ENCODE peak calls at places on chromosomes 12 and 14, in six cellular contexts. One of them, this sample, is unnamed.

GRCh38 chr12:101566318-101566717 is 28.5 kb upstream of the MYBPC1 start:
- DNase-seq in cardiac fibroblast: no peak
- DNase-seq in heart left ventricle: no peak
- DNase-seq in tibial artery: no peak
- DNase-seq in HFF-Myc: no peak
- DNase-seq in upper lobe of right lung: no peak
- DNase-seq in this sample: no peak

GRCh38 chr14:94180655-94181271 is 6.6 kb downstream of the PPP4R4 start:
- DNase-seq in cardiac fibroblast: peak; percentile 58
- DNase-seq in heart left ventricle: no peak
- DNase-seq in tibial artery: no peak
- DNase-seq in HFF-Myc: peak; percentile 15
- DNase-seq in upper lobe of right lung: no peak
- DNase-seq in this sample: no peak

GRCh38 chr12:71661977-71662522 is 1.6 kb downstream of the ZFC3H1 start:
- DNase-seq in cardiac fibroblast: peak; percentile 56
- DNase-seq in heart left ventricle: no peak
- DNase-seq in tibial artery: no peak
- DNase-seq in HFF-Myc: no peak
- DNase-seq in upper lobe of right lung: no peak
- DNase-seq in this sample: no peak

GRCh38 chr12:109736552-109737108 is 23.0 kb downstream of the FAM222A start:
- DNase-seq in cardiac fibroblast: peak; percentile 57
- DNase-seq in heart left ventricle: peak; percentile 42
- DNase-seq in tibial artery: peak; percentile 58
- DNase-seq in HFF-Myc: peak; percentile 22
- DNase-seq in upper lobe of right lung: peak; percentile 65
- DNase-seq in this sample: no peak

GRCh38 chr12:107634530-107634929 is 51.1 kb upstream of the PWP1 start:
- DNase-seq in cardiac fibroblast: peak; percentile 39
- DNase-seq in heart left ventricle: no peak
- DNase-seq in tibial artery: no peak
- DNase-seq in HFF-Myc: no peak
- DNase-seq in upper lobe of right lung: no peak
- DNase-seq in this sample: no peak

GRCh38 chr14:96225745-96226151 is 21.1 kb downstream of the BDKRB2 start:
- DNase-seq in cardiac fibroblast: no peak
- DNase-seq in heart left ventricle: peak; percentile 39
- DNase-seq in tibial artery: no peak
- DNase-seq in HFF-Myc: peak; percentile 45
- DNase-seq in upper lobe of right lung: peak; percentile 63
- DNase-seq in this sample: peak; percentile 44

GRCh38 chr14:53900499-53900898 is 56.1 kb downstream of the BMP4 start:
- DNase-seq in cardiac fibroblast: no peak
- DNase-seq in heart left ventricle: peak; percentile 34
- DNase-seq in tibial artery: peak; percentile 69
- DNase-seq in HFF-Myc: no peak
- DNase-seq in upper lobe of right lung: no peak
- DNase-seq in this sample: no peak

GRCh38 chr14:58249611-58250010 is 5.0 kb downstream of the PSMA3 start:
- DNase-seq in cardiac fibroblast: no peak
- DNase-seq in heart left ventricle: no peak
- DNase-seq in tibial artery: no peak
- DNase-seq in HFF-Myc: no peak
- DNase-seq in upper lobe of right lung: no peak
- DNase-seq in this sample: no peak

GRCh38 chr14:69561893-69562292 is 12.8 kb downstream of the CCDC177 start:
- DNase-seq in cardiac fibroblast: no peak
- DNase-seq in heart left ventricle: no peak
- DNase-seq in tibial artery: no peak
- DNase-seq in HFF-Myc: no peak
- DNase-seq in upper lobe of right lung: no peak
- DNase-seq in this sample: no peak

GRCh38 chr12:774051-774614 is 21.8 kb downstream of the WNK1 start:
- DNase-seq in cardiac fibroblast: no peak
- DNase-seq in heart left ventricle: no peak
- DNase-seq in tibial artery: no peak
- DNase-seq in HFF-Myc: no peak
- DNase-seq in upper lobe of right lung: no peak
- DNase-seq in this sample: no peak
- TF ChIP-seq CTCF in cardiac fibroblast: no peak
- TF ChIP-seq CTCF in heart left ventricle: no peak
- TF ChIP-seq CTCF in tibial artery: no peak
- TF ChIP-seq CTCF in HFF-Myc: no peak
- TF ChIP-seq CTCF in upper lobe of right lung: no peak
- TF ChIP-seq CTCF in this sample: no peak

GRCh38 chr12:93852067-93852466 is 174.9 kb downstream of the CRADD start:
- DNase-seq in cardiac fibroblast: no peak
- DNase-seq in heart left ventricle: no peak
- DNase-seq in tibial artery: no peak
- DNase-seq in HFF-Myc: no peak
- DNase-seq in upper lobe of right lung: no peak
- DNase-seq in this sample: no peak
- H3K4me3 ChIP-seq in cardiac fibroblast: no peak overlapping the region
- H3K4me3 ChIP-seq in heart left ventricle: no peak overlapping the region
- H3K4me3 ChIP-seq in tibial artery: no peak overlapping the region
- H3K4me3 ChIP-seq in HFF-Myc: no peak overlapping the region
- H3K4me3 ChIP-seq in upper lobe of right lung: no peak overlapping the region
- H3K4me3 ChIP-seq in this sample: no peak overlapping the region

DNA sequence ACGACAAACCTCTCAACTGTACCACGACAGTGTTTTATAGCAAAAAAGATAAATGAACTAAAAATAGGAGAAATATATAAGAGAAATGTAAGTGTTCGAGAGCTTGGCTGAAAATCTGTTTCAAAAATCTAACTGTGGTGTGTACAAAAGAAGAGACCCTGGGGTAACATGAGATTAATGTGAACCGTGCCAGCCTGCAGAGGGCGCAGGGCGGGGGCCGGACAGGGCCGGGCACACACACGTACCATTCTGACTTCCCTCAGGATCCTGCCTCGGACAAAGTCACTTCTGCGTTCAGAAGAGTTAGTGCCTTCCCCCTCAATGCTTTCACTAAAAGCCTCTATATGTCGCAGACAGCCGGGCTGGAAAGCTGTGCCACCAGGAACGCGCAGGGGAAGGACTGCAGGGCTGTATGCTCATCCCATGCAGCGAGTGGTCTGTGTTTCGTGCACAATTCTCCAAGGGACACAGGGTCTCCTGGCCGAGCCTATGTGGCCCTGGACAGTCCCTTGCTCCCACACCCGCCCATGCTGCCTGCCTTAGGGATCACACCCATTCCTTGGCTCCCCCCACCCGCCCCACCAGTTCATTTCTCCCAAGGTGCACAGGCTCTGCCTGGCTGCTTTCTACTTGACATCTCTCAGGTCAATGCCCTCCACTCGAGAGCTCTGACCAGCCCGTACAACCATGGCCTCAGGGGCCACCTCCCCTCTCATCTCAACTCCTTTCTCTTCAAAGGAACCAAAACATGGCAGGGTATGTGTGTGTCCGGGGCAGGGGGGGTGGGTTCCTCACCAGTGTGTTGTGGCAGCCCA is 8.5 kb downstream of the CDCA4 start:
- DNase-seq in cardiac fibroblast: no peak
- DNase-seq in heart left ventricle: no peak
- DNase-seq in tibial artery: no peak
- DNase-seq in HFF-Myc: no peak
- DNase-seq in upper lobe of right lung: no peak
- DNase-seq in this sample: no peak
- TF ChIP-seq CTCF in cardiac fibroblast: peak; percentile 12
- TF ChIP-seq CTCF in heart left ventricle: peak; percentile 40
- TF ChIP-seq CTCF in tibial artery: peak; percentile 33
- TF ChIP-seq CTCF in HFF-Myc: peak; percentile 23
- TF ChIP-seq CTCF in upper lobe of right lung: peak; percentile 45
- TF ChIP-seq CTCF in this sample: peak; percentile 39

DNA sequence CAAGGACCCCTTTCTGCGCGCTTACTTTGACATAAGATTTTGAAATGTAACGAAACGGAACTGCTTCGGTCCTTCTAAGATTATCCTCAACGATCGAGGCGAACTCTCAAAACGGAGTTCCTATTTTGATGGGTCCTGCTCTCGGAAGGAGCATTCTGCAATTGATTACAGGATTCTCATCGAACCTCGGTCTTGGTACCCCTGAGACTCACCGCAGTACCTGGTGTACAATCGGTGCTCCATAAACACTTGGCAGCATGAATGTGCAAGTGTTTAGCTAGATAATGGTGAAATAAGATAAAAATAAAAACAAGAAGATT is 530 bp upstream of the NEMF start:
- DNase-seq in cardiac fibroblast: no peak
- DNase-seq in heart left ventricle: no peak
- DNase-seq in tibial artery: no peak
- DNase-seq in HFF-Myc: no peak
- DNase-seq in upper lobe of right lung: no peak
- DNase-seq in this sample: no peak
- H3K4me3 ChIP-seq in cardiac fibroblast: peak overlapping the region; percentile 81
- H3K4me3 ChIP-seq in heart left ventricle: peak overlapping the region; percentile 75
- H3K4me3 ChIP-seq in tibial artery: peak overlapping the region; percentile 75
- H3K4me3 ChIP-seq in HFF-Myc: peak overlapping the region; percentile 98
- H3K4me3 ChIP-seq in upper lobe of right lung: peak overlapping the region; percentile 91
- H3K4me3 ChIP-seq in this sample: peak overlapping the region; percentile 88

DNA sequence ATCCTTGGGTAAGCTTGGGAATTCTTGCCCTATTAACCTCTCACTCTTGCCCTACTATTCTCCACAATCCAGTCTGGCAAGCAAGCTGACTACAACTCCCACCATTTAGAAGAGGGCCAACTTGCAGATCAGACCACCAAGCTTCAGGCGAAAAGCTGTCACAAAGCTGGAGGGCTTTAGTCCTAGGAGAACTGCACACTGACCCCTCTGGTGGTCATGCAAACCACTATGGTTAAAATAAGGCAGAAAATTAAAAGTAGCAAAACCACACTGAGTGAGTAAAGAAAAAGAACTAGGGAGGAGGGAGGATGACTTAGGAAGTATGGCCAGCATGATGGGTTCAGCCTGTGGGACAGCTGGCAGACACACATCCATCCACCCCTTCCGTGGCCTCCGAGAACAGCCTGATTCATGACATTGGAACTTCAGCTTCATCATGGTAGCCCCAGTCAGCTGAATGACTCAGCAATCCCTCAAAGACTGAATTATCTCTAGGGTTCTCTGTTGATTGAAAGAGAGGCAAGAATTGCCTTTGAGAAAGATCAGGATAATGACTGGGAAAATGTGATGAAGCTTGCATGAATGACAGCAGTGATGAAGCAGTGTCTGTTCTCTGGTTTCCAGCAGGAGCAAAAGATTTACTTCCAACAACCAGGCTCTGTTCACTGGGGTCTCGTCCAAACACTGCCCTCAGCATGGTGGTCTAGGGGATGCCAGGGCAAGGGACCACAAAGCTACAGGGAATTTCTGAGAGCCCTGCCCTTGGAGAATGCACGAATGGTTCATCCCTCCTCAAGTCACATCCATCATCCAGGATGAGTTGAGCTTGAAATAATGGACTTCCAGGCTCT is 24.4 kb downstream of the PITPNM2 start:
- DNase-seq in cardiac fibroblast: peak; percentile 99
- DNase-seq in heart left ventricle: peak; percentile 84
- DNase-seq in tibial artery: peak; percentile 82
- DNase-seq in HFF-Myc: peak; percentile 75
- DNase-seq in upper lobe of right lung: no peak
- DNase-seq in this sample: peak; percentile 92
- TF ChIP-seq CTCF in cardiac fibroblast: peak; percentile 41
- TF ChIP-seq CTCF in heart left ventricle: peak; percentile 10
- TF ChIP-seq CTCF in tibial artery: no peak
- TF ChIP-seq CTCF in HFF-Myc: peak; percentile 33
- TF ChIP-seq CTCF in upper lobe of right lung: no peak
- TF ChIP-seq CTCF in this sample: peak; percentile 55

GRCh38 chr12:98895086-98895651 is 250.1 kb downstream of the APAF1 start:
- DNase-seq in cardiac fibroblast: no peak
- DNase-seq in heart left ventricle: no peak
- DNase-seq in tibial artery: no peak
- DNase-seq in HFF-Myc: no peak
- DNase-seq in upper lobe of right lung: no peak
- DNase-seq in this sample: no peak

GRCh38 chr12:98893126-98893525 is 248.0 kb downstream of the APAF1 start:
- DNase-seq in cardiac fibroblast: no peak
- DNase-seq in heart left ventricle: no peak
- DNase-seq in tibial artery: no peak
- DNase-seq in HFF-Myc: no peak
- DNase-seq in upper lobe of right lung: no peak
- DNase-seq in this sample: no peak

GRCh38 chr12:98896938-98897337 is 251.8 kb downstream of the APAF1 start:
- DNase-seq in cardiac fibroblast: no peak
- DNase-seq in heart left ventricle: no peak
- DNase-seq in tibial artery: no peak
- DNase-seq in HFF-Myc: no peak
- DNase-seq in upper lobe of right lung: no peak
- DNase-seq in this sample: no peak

GRCh38 chr12:98894412-98895085 is 249.5 kb downstream of the APAF1 start:
- DNase-seq in cardiac fibroblast: no peak
- DNase-seq in heart left ventricle: no peak
- DNase-seq in tibial artery: no peak
- DNase-seq in HFF-Myc: no peak
- DNase-seq in upper lobe of right lung: no peak
- DNase-seq in this sample: no peak

GRCh38 chr12:98893601-98894411 is 248.7 kb downstream of the APAF1 start:
- DNase-seq in cardiac fibroblast: no peak
- DNase-seq in heart left ventricle: no peak
- DNase-seq in tibial artery: no peak
- DNase-seq in HFF-Myc: no peak
- DNase-seq in upper lobe of right lung: no peak
- DNase-seq in this sample: no peak
- H3K4me3 ChIP-seq in cardiac fibroblast: no peak overlapping the region
- H3K4me3 ChIP-seq in heart left ventricle: no peak overlapping the region
- H3K4me3 ChIP-seq in tibial artery: no peak overlapping the region
- H3K4me3 ChIP-seq in HFF-Myc: no peak overlapping the region
- H3K4me3 ChIP-seq in upper lobe of right lung: no peak overlapping the region
- H3K4me3 ChIP-seq in this sample: no peak overlapping the region

This sample was measured in BJ.